ENCODE peak calls at places on chromosomes 3 and 15, in five cellular contexts. D is upper lobe of right lung, U is astrocyte, W is BJ, P is cardiac fibroblast. K is an unnamed sample.

GRCh38 chr3:109532257-109533216 is 195.2 kb upstream of the DPPA4 start:
- DNase-seq in U (peak; percentile 70), D (no peak), P (peak; percentile 90), W (no peak), K (peak; percentile 28)

GRCh38 chr3:168096210-168096795 is 579 bp upstream of the GOLIM4 start:
- DNase-seq in P (peak; percentile 93), W (peak; percentile 47), D (peak; percentile 79), U (peak; percentile 94), K (peak; percentile 58)

GRCh38 chr15:49452595-49452994 is 29.6 kb downstream of the FGF7 start:
- DNase-seq in U (no peak), W (no peak), P (no peak), D (no peak), K (no peak)

GRCh38 chr15:72781621-72782020 is 1.9 kb downstream of the ADPGK start:
- DNase-seq in D (no peak), P (no peak), U (no peak), W (no peak), K (no peak)

GRCh38 chr3:111690242-111690641 is 95.1 kb upstream of the ZBED2 start:
- DNase-seq in W (no peak), D (no peak), P (peak; percentile 60), U (peak; percentile 85), K (no peak)

GRCh38 chr15:98943609-98944111 is 63.9 kb downstream of the PGPEP1L start:
- DNase-seq in P (no peak), W (no peak), U (peak; percentile 23), D (no peak), K (no peak)

GRCh38 chr3:43178891-43179366 is 73.0 kb upstream of the POMGNT2 start:
- DNase-seq in W (no peak), U (no peak), P (peak; percentile 78), D (no peak), K (no peak)

GRCh38 chr3:129504471-129505100 is 23.9 kb upstream of the RHO start:
- DNase-seq in D (no peak), U (no peak), P (no peak), W (no peak), K (no peak)

GRCh38 chr15:44208956-44209355 is 13.9 kb upstream of the FRMD5 start:
- DNase-seq in P (no peak), W (no peak), D (no peak), U (no peak), K (no peak)

GRCh38 chr15:89375093-89376062 is 40.8 kb upstream of the POLG start:
- DNase-seq in P (no peak), U (no peak), W (no peak), D (no peak), K (no peak)

GRCh38 chr3:11853450-11853849 is 6.8 kb upstream of the TAMM41 start:
- DNase-seq in U (no peak), P (no peak), D (no peak), W (no peak), K (no peak)

GRCh38 chr3:11847035-11847394 is 330 bp upstream of the TAMM41 start:
- DNase-seq in P (no peak), W (no peak), U (no peak), D (no peak), K (no peak)

GRCh38 chr3:11847607-11848006 is 922 bp upstream of the TAMM41 start:
- DNase-seq in P (no peak), D (no peak), W (no peak), U (no peak), K (no peak)

GRCh38 chr3:11846281-11847034 is at the start of gene TAMM41:
- DNase-seq in U (peak; percentile 83), W (peak; percentile 59), P (peak; percentile 90), D (peak; percentile 96), K (peak; percentile 74)

GRCh38 chr3:11850003-11850402 is 3.3 kb upstream of the TAMM41 start:
- DNase-seq in P (no peak), D (no peak), W (no peak), U (no peak), K (no peak)
- TF ChIP-seq CTCF in P (no peak), D (no peak), W (no peak), U (no peak), K (no peak)

DNA sequence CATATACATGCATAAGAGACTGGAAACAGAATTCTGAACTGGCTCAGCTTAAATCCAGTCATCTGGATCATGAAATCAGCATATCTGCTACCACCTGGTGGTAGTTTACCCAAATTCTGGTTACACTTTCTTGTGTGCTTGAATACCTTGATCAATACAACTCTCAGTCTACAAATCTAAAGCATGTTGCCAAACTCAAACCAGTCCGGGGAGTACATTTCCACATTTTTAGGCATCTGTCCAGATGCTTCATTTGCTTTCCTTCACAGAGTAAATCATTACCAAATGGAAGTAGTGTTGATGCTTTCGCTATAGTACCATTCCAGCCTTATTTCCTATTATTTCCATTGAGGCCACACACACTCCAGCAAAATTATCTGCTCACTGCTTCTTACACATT is 126.4 kb downstream of the P2RY1 start:
- DNase-seq in D (no peak), U (no peak), W (no peak), P (peak; percentile 49), K (no peak)
- TF ChIP-seq CTCF in D (peak; percentile 39), U (peak; percentile 20), W (peak; percentile 15), P (peak; percentile 17), K (peak; percentile 70)

GRCh38 chr3:10192953-10193691 is 28.4 kb downstream of the IRAK2 start:
- DNase-seq in W (peak; percentile 53), U (peak; percentile 90), D (no peak), P (peak; percentile 97), K (peak; percentile 10)
- TF ChIP-seq CTCF in W (peak; percentile 73), U (peak; percentile 81), D (peak; percentile 23), P (peak; percentile 82), K (no peak)

DNA sequence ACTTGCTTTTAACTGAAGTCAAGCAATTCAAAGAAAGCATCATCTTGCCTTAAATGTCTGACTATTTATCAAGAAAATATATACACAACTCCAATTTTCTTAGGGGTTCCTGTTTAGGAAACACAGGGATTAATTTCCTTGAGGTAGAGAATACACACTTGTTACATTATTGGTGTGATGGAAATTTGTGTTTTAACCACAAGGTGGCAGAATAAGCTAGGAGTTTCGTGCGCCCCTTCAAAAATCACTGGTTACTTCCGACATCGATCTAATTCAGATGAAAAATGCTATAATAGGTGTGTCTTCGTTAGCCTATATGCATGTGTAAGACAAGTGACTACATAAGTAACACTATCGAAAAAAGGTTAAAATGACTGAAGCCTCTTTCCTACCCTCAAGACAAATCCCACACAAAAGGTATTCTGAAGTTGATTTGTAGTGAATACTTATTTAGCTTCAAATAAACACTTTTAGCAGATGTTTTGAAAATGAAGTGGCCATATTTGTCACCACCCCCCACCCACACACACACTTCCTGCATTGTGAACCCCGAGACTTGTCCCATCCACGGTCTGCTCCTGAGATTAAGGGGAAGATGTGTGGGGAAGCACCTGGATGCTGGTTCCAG is 246.5 kb downstream of the ROBO1 start:
- DNase-seq in P (peak; percentile 70), U (peak; percentile 14), W (no peak), D (no peak), K (no peak)
- TF ChIP-seq CTCF in P (peak; percentile 41), U (peak; percentile 62), W (peak; percentile 54), D (peak; percentile 54), K (peak; percentile 84)

GRCh38 chr15:80727196-80727595 is 32.1 kb downstream of the ABHD17C start:
- DNase-seq in W (no peak), U (peak; percentile 85), D (no peak), P (no peak), K (no peak)
- TF ChIP-seq CTCF in W (no peak), U (no peak), D (no peak), P (no peak), K (no peak)

GRCh38 chr15:96585634-96586386 is 255.3 kb downstream of the NR2F2 start:
- DNase-seq in P (peak; percentile 35), U (no peak), D (no peak), W (peak; percentile 1), K (no peak)
- TF ChIP-seq CTCF in P (peak; percentile 34), U (no peak), D (peak; percentile 14), W (peak; percentile 44), K (peak; percentile 32)

GRCh38 chr15:92315595-92316211 is 78.0 kb upstream of the ST8SIA2 start:
- DNase-seq in U (no peak), W (no peak), P (no peak), D (no peak), K (no peak)
- TF ChIP-seq CTCF in U (no peak), W (no peak), P (no peak), D (no peak), K (no peak)

DNA sequence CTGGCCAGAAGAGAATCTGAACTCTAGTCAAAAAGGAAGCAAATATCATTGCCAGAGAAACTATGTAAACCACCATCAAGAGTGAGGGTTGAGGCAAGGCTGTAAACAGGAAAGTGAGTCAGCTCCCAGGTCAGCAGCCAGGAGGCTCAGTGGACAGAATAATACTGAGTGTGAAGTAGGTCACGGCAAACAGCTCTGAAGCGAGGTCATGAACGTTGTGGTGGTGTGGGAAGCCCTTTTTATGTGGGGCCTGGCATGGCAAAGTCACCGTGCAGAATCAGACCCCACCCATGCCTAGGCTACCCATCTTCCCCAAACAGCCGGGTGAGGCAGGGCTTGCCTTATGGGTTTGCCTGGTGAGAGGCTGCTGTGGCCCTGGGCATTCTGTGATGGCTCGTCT is 43.9 kb downstream of the THBS1 start:
- DNase-seq in W (peak; percentile 84), P (peak; percentile 92), U (peak; percentile 92), D (no peak), K (no peak)
- TF ChIP-seq CTCF in W (peak; percentile 43), P (no peak), U (no peak), D (no peak), K (no peak)

GRCh38 chr3:165619077-165619476 is 218.1 kb downstream of the BCHE start:
- DNase-seq in U (no peak), W (no peak), P (no peak), D (no peak), K (no peak)

GRCh38 chr3:165622356-165622755 is 214.9 kb downstream of the BCHE start:
- DNase-seq in U (no peak), P (no peak), D (no peak), W (no peak), K (no peak)

DNA sequence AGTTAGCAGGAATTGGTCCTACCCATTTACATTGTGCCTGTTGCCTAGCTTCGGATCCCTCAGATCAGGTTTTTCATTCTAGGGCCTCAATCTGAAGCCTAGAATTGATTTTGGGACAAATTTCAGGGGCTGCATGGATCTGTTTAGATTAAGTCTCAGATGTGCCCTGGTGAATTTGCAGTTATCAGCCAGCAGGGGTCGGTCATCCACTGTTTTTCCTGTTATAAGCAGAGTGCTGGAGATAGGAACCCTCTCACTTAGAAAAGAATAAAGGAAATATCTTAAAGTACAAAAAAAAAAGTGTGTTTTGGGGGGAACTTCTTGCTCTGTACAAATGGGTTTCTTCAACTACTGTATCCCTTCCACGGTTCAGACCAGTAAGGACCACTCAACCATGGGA is 212.5 kb downstream of the BCHE start:
- DNase-seq in W (no peak), D (no peak), U (no peak), P (peak; percentile 49), K (no peak)
- TF ChIP-seq CTCF in W (no peak), D (no peak), U (peak; percentile 42), P (peak; percentile 69), K (peak; percentile 44)

K was measured in neural crest cell.